ENCODE peak calls at places on chromosomes 16 and 17, in seven cellular contexts. One of them, this sample, is unnamed. For H3K4me1, the result is how much of the 10 kb centered on the place peaks cover.

GRCh38 chr16:81901483-81901882 is 109.8 kb downstream of the SDR42E1 start:
- DNase-seq in GM23338: no peak
- DNase-seq in testis: no peak
- DNase-seq in cardiac muscle cell: no peak
- DNase-seq in A549: no peak
- DNase-seq in ascending aorta: no peak
- DNase-seq in left ventricle myocardium inferior: no peak
- DNase-seq in this sample: peak

GRCh38 chr17:49089094-49089493 is 43.5 kb upstream of the B4GALNT2 start:
- DNase-seq in ascending aorta: no peak
- DNase-seq in A549: no peak
- DNase-seq in cardiac muscle cell: no peak
- DNase-seq in testis: no peak
- DNase-seq in left ventricle myocardium inferior: no peak
- DNase-seq in GM23338: no peak
- DNase-seq in this sample: peak

GRCh38 chr17:80270104-80270503 is 9.5 kb downstream of the RNF213 start:
- DNase-seq in GM23338: peak
- DNase-seq in cardiac muscle cell: no peak
- DNase-seq in ascending aorta: no peak
- DNase-seq in left ventricle myocardium inferior: no peak
- DNase-seq in A549: no peak
- DNase-seq in testis: no peak
- DNase-seq in this sample: no peak

GRCh38 chr17:45436625-45437460 is 4.2 kb upstream of the ARHGAP27 start:
- DNase-seq in cardiac muscle cell: no peak
- DNase-seq in left ventricle myocardium inferior: no peak
- DNase-seq in ascending aorta: no peak
- DNase-seq in A549: no peak
- DNase-seq in GM23338: no peak
- DNase-seq in testis: no peak
- DNase-seq in this sample: no peak

GRCh38 chr17:3953542-3953941 is 10.7 kb downstream of the ATP2A3 start:
- DNase-seq in cardiac muscle cell: no peak
- DNase-seq in testis: no peak
- DNase-seq in ascending aorta: no peak
- DNase-seq in GM23338: no peak
- DNase-seq in left ventricle myocardium inferior: no peak
- DNase-seq in A549: no peak
- DNase-seq in this sample: no peak

GRCh38 chr16:30183961-30184429 is 593 bp downstream of the CORO1A start:
- DNase-seq in cardiac muscle cell: no peak
- DNase-seq in left ventricle myocardium inferior: peak
- DNase-seq in A549: no peak
- DNase-seq in testis: no peak
- DNase-seq in GM23338: peak
- DNase-seq in ascending aorta: peak
- DNase-seq in this sample: no peak

GRCh38 chr17:29996458-29996857 is 55.0 kb downstream of the EFCAB5 start:
- DNase-seq in GM23338: no peak
- DNase-seq in ascending aorta: no peak
- DNase-seq in A549: no peak
- DNase-seq in cardiac muscle cell: no peak
- DNase-seq in testis: no peak
- DNase-seq in left ventricle myocardium inferior: no peak
- DNase-seq in this sample: no peak

GRCh38 chr16:85902366-85903155 is 3.6 kb downstream of the IRF8 start:
- DNase-seq in left ventricle myocardium inferior: no peak
- DNase-seq in testis: no peak
- DNase-seq in A549: no peak
- DNase-seq in GM23338: no peak
- DNase-seq in cardiac muscle cell: peak
- DNase-seq in ascending aorta: no peak
- DNase-seq in this sample: no peak

GRCh38 chr17:68301438-68301959 is 10.2 kb downstream of the ARSG start:
- DNase-seq in testis: no peak
- DNase-seq in cardiac muscle cell: no peak
- DNase-seq in ascending aorta: no peak
- DNase-seq in A549: no peak
- DNase-seq in GM23338: no peak
- DNase-seq in left ventricle myocardium inferior: no peak
- DNase-seq in this sample: no peak

GRCh38 chr16:79593074-79593531 is 7.4 kb downstream of the MAF start:
- DNase-seq in GM23338: no peak
- DNase-seq in cardiac muscle cell: no peak
- DNase-seq in ascending aorta: no peak
- DNase-seq in left ventricle myocardium inferior: no peak
- DNase-seq in A549: no peak
- DNase-seq in testis: peak
- DNase-seq in this sample: no peak

GRCh38 chr16:28180660-28181556 is 30.9 kb downstream of the XPO6 start:
- DNase-seq in GM23338: no peak
- DNase-seq in cardiac muscle cell: peak
- DNase-seq in ascending aorta: no peak
- DNase-seq in A549: no peak
- DNase-seq in left ventricle myocardium inferior: no peak
- DNase-seq in testis: no peak
- DNase-seq in this sample: no peak

GRCh38 chr17:65027305-65027704 is 29.2 kb downstream of the GNA13 start:
- DNase-seq in ascending aorta: no peak
- DNase-seq in GM23338: peak
- DNase-seq in testis: no peak
- DNase-seq in left ventricle myocardium inferior: no peak
- DNase-seq in cardiac muscle cell: peak
- DNase-seq in A549: peak
- DNase-seq in this sample: peak
- H3K4me3 ChIP-seq in ascending aorta: no peak
- H3K4me3 ChIP-seq in GM23338: no peak
- H3K4me3 ChIP-seq in testis: no peak
- H3K4me3 ChIP-seq in left ventricle myocardium inferior: no peak
- H3K4me3 ChIP-seq in cardiac muscle cell: no peak
- H3K4me3 ChIP-seq in A549: no peak
- H3K4me3 ChIP-seq in this sample: no peak

DNA sequence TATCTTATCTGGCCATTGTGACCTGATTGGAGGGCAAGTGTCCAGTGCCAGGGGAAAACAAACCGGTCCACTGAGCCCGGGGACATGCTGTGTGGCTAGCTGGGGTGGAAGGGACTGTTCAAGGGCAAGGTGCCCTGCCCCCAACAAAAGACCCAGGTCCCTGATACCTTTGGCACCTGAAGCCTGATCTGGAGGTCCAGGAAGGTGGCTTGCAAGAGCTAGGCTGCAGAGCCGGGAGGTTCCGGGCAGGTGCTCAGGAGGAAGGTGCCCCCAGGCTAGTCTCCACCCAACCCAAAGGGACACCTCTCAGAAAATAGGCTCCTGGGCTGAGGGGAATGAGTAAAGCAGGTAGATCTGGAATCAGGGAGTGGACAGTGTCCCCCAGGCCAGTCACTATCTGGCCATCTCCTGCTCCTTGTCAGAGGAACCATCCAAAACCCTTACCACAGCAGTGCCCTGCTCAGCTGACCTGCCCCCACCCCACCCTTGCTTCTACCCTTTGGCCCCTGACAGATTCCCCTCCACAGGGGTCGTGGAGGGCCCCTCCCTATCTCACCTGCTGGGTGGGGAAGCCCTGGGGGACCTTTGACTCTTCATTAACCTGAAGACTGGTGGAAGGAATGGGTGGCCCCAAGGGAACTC is 6.2 kb downstream of the NAT9 start:
- DNase-seq in ascending aorta: no peak
- DNase-seq in testis: no peak
- DNase-seq in left ventricle myocardium inferior: no peak
- DNase-seq in GM23338: no peak
- DNase-seq in cardiac muscle cell: no peak
- DNase-seq in A549: no peak
- DNase-seq in this sample: no peak
- H3K4me1 ChIP-seq in ascending aorta: under half
- H3K4me1 ChIP-seq in testis: under half
- H3K4me1 ChIP-seq in left ventricle myocardium inferior: half or more
- H3K4me1 ChIP-seq in GM23338: under half
- H3K4me1 ChIP-seq in cardiac muscle cell: under half
- H3K4me1 ChIP-seq in A549: under half
- H3K4me1 ChIP-seq in this sample: under half

GRCh38 chr17:43350888-43351361 is 47.9 kb upstream of the ARL4D start:
- DNase-seq in left ventricle myocardium inferior: no peak
- DNase-seq in ascending aorta: no peak
- DNase-seq in A549: no peak
- DNase-seq in testis: peak
- DNase-seq in GM23338: no peak
- DNase-seq in cardiac muscle cell: no peak
- DNase-seq in this sample: no peak

GRCh38 chr17:43351686-43352085 is 47.1 kb upstream of the ARL4D start:
- DNase-seq in ascending aorta: no peak
- DNase-seq in A549: no peak
- DNase-seq in left ventricle myocardium inferior: no peak
- DNase-seq in testis: no peak
- DNase-seq in cardiac muscle cell: no peak
- DNase-seq in GM23338: no peak
- DNase-seq in this sample: peak

GRCh38 chr17:43352579-43352978 is 46.2 kb upstream of the ARL4D start:
- DNase-seq in ascending aorta: no peak
- DNase-seq in cardiac muscle cell: no peak
- DNase-seq in testis: no peak
- DNase-seq in GM23338: no peak
- DNase-seq in A549: no peak
- DNase-seq in left ventricle myocardium inferior: no peak
- DNase-seq in this sample: no peak

GRCh38 chr17:43353364-43353763 is 45.4 kb upstream of the ARL4D start:
- DNase-seq in A549: no peak
- DNase-seq in left ventricle myocardium inferior: no peak
- DNase-seq in cardiac muscle cell: no peak
- DNase-seq in testis: no peak
- DNase-seq in ascending aorta: no peak
- DNase-seq in GM23338: no peak
- DNase-seq in this sample: no peak

DNA sequence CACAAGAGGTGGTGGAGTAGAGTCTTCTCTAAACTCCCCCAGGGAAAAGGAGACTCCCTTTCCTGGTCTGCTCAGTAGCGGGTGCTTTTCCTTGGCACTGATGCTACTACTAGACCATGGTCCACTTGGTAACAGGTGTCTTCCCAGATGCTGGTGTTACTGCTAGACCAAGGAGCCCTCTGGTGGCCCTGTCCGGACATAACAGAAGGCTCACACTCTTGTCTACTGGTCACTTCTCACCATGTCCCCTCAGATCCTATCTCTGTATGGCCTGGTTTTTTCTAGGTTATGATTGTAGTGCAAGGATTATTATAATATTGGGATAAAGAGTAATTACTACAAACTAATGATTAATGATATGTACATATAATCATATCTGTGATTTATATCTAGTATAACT is 49.7 kb upstream of the ARL4D start:
- DNase-seq in ascending aorta: no peak
- DNase-seq in testis: no peak
- DNase-seq in A549: no peak
- DNase-seq in cardiac muscle cell: no peak
- DNase-seq in GM23338: no peak
- DNase-seq in left ventricle myocardium inferior: no peak
- DNase-seq in this sample: no peak
- TF ChIP-seq CTCF in ascending aorta: no peak
- TF ChIP-seq CTCF in testis: no peak
- TF ChIP-seq CTCF in A549: peak
- TF ChIP-seq CTCF in cardiac muscle cell: no peak
- TF ChIP-seq CTCF in GM23338: peak
- TF ChIP-seq CTCF in left ventricle myocardium inferior: no peak
- TF ChIP-seq CTCF in this sample: peak

GRCh38 chr16:89233678-89234490 is 16.4 kb downstream of the ZNF778 start:
- DNase-seq in A549: no peak
- DNase-seq in testis: no peak
- DNase-seq in ascending aorta: no peak
- DNase-seq in GM23338: no peak
- DNase-seq in left ventricle myocardium inferior: no peak
- DNase-seq in cardiac muscle cell: no peak
- DNase-seq in this sample: no peak

GRCh38 chr16:89230210-89230609 is 12.7 kb downstream of the ZNF778 start:
- DNase-seq in left ventricle myocardium inferior: no peak
- DNase-seq in cardiac muscle cell: no peak
- DNase-seq in testis: no peak
- DNase-seq in GM23338: no peak
- DNase-seq in ascending aorta: no peak
- DNase-seq in A549: no peak
- DNase-seq in this sample: no peak

GRCh38 chr16:89237733-89238132 is 20.2 kb downstream of the ZNF778 start:
- DNase-seq in GM23338: no peak
- DNase-seq in cardiac muscle cell: no peak
- DNase-seq in A549: no peak
- DNase-seq in left ventricle myocardium inferior: no peak
- DNase-seq in testis: no peak
- DNase-seq in ascending aorta: no peak
- DNase-seq in this sample: peak

DNA sequence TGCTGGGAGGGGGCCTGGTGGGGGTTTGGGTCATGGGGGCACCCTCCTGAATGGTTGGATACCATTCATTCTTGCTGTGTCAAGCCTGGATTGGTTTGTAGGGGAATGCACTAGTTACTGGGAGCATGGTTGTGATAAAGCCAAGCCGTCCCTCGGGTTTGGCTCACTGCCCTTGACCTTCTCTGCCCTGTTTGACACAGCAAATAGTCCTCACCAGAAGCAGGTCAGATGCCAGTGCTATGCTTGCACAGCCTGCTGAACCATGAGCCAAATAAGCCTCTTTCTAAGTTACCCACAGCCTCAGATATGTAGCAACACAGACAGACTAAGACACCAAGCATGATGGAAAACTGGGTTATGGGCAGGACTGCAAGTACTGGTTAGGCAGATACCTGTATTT is 14.6 kb downstream of the ZNF778 start:
- DNase-seq in cardiac muscle cell: no peak
- DNase-seq in testis: no peak
- DNase-seq in ascending aorta: no peak
- DNase-seq in left ventricle myocardium inferior: no peak
- DNase-seq in GM23338: no peak
- DNase-seq in A549: no peak
- DNase-seq in this sample: no peak
- H3K4me3 ChIP-seq in cardiac muscle cell: no peak
- H3K4me3 ChIP-seq in testis: no peak
- H3K4me3 ChIP-seq in ascending aorta: no peak
- H3K4me3 ChIP-seq in left ventricle myocardium inferior: no peak
- H3K4me3 ChIP-seq in GM23338: no peak
- H3K4me3 ChIP-seq in A549: no peak
- H3K4me3 ChIP-seq in this sample: no peak

DNA sequence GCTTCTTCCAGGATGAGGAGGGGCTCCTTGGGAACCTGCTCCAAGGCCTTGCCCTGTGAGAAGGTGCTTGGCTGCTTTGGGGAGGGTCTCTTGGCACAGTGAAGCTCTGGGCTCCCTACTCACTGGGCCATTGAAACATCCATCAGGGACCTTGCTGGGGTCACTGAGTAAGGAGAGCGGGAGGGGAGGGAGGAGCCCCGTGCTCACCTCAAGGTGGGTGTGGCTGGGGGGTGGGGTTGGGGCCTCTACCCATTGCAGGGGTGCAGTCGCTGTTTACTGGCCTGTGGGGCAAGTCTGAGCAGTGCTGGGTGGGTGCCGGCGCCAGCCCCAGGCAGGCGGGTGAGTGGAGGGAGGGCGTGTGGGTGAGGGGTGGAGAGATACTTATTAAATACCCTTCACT is 9.9 kb downstream of the TNS4 start:
- DNase-seq in ascending aorta: no peak
- DNase-seq in A549: no peak
- DNase-seq in GM23338: peak
- DNase-seq in cardiac muscle cell: no peak
- DNase-seq in left ventricle myocardium inferior: no peak
- DNase-seq in testis: no peak
- DNase-seq in this sample: no peak
- H3K4me1 ChIP-seq in ascending aorta: under half
- H3K4me1 ChIP-seq in A549: half or more
- H3K4me1 ChIP-seq in GM23338: under half
- H3K4me1 ChIP-seq in cardiac muscle cell: under half
- H3K4me1 ChIP-seq in left ventricle myocardium inferior: under half
- H3K4me1 ChIP-seq in testis: under half
- H3K4me1 ChIP-seq in this sample: half or more

This sample was measured in PC-3.